ENCODE peak calls at places on chromosomes 12 and 14, in six cellular contexts. One of them, this sample, is unnamed.
A peak's percentile ranks its signal among the peaks of the same experiment; 100 is the strongest.

GRCh38 chr12:65962921-65963883 is 138.9 kb downstream of the HMGA2 start:
- DNase-seq in HCT116: peak; percentile 57
- DNase-seq in hepatocyte: peak; percentile 14
- DNase-seq in OCI-LY7: peak; percentile 6
- DNase-seq in GM23338: peak; percentile 84
- DNase-seq in neural progenitor cell: peak; percentile 45
- DNase-seq in this sample: peak; percentile 15

GRCh38 chr12:99996095-99996494 is 11.4 kb upstream of the ANKS1B start:
- DNase-seq in neural progenitor cell: no peak
- DNase-seq in OCI-LY7: no peak
- DNase-seq in HCT116: no peak
- DNase-seq in hepatocyte: no peak
- DNase-seq in GM23338: no peak
- DNase-seq in this sample: no peak

GRCh38 chr12:3458041-3458440 is 33.0 kb upstream of the PRMT8 start:
- DNase-seq in neural progenitor cell: no peak
- DNase-seq in OCI-LY7: no peak
- DNase-seq in GM23338: no peak
- DNase-seq in hepatocyte: no peak
- DNase-seq in HCT116: peak; percentile 50
- DNase-seq in this sample: no peak

GRCh38 chr14:73142216-73142615 is 5.9 kb downstream of the PSEN1 start:
- DNase-seq in GM23338: no peak
- DNase-seq in HCT116: no peak
- DNase-seq in OCI-LY7: no peak
- DNase-seq in hepatocyte: no peak
- DNase-seq in neural progenitor cell: no peak
- DNase-seq in this sample: peak; percentile 70

GRCh38 chr14:105526781-105527380 is 498 bp downstream of the TMEM121 start:
- DNase-seq in hepatocyte: peak; percentile 9
- DNase-seq in OCI-LY7: no peak
- DNase-seq in neural progenitor cell: peak; percentile 22
- DNase-seq in GM23338: peak; percentile 37
- DNase-seq in HCT116: no peak
- DNase-seq in this sample: no peak

GRCh38 chr14:101600891-101601602 is 39.8 kb downstream of the DIO3 start:
- DNase-seq in HCT116: no peak
- DNase-seq in OCI-LY7: no peak
- DNase-seq in GM23338: no peak
- DNase-seq in neural progenitor cell: no peak
- DNase-seq in hepatocyte: no peak
- DNase-seq in this sample: no peak

GRCh38 chr12:48795550-48796455 is 6.9 kb upstream of the ADCY6 start:
- DNase-seq in HCT116: peak; percentile 77
- DNase-seq in GM23338: peak; percentile 94
- DNase-seq in hepatocyte: peak; percentile 85
- DNase-seq in OCI-LY7: peak; percentile 55
- DNase-seq in neural progenitor cell: peak; percentile 84
- DNase-seq in this sample: peak; percentile 59

GRCh38 chr12:14417717-14418116 is 52.2 kb downstream of the ATF7IP start:
- DNase-seq in GM23338: peak; percentile 96
- DNase-seq in neural progenitor cell: peak; percentile 88
- DNase-seq in hepatocyte: peak; percentile 71
- DNase-seq in HCT116: no peak
- DNase-seq in OCI-LY7: peak; percentile 47
- DNase-seq in this sample: peak; percentile 21

GRCh38 chr14:101909371-101910096 is 54.8 kb upstream of the DYNC1H1 start:
- DNase-seq in OCI-LY7: no peak
- DNase-seq in hepatocyte: no peak
- DNase-seq in neural progenitor cell: no peak
- DNase-seq in GM23338: no peak
- DNase-seq in HCT116: no peak
- DNase-seq in this sample: no peak

GRCh38 chr12:96143392-96143791 is 50.8 kb upstream of the ELK3 start:
- DNase-seq in OCI-LY7: peak; percentile 6
- DNase-seq in hepatocyte: no peak
- DNase-seq in GM23338: peak; percentile 26
- DNase-seq in neural progenitor cell: no peak
- DNase-seq in HCT116: no peak
- DNase-seq in this sample: no peak

GRCh38 chr14:53412819-53413664 is 259.9 kb upstream of the DDHD1 start:
- DNase-seq in OCI-LY7: peak; percentile 8
- DNase-seq in hepatocyte: no peak
- DNase-seq in HCT116: no peak
- DNase-seq in neural progenitor cell: peak; percentile 49
- DNase-seq in GM23338: peak; percentile 49
- DNase-seq in this sample: no peak

GRCh38 chr12:34033628-34034296 is 11.5 kb downstream of the ALG10 start:
- DNase-seq in OCI-LY7: peak; percentile 51
- DNase-seq in neural progenitor cell: peak; percentile 27
- DNase-seq in GM23338: peak; percentile 54
- DNase-seq in hepatocyte: peak; percentile 40
- DNase-seq in HCT116: peak; percentile 13
- DNase-seq in this sample: peak; percentile 46

GRCh38 chr14:46053221-46053620 is 598.4 kb downstream of the RPL10L start:
- DNase-seq in neural progenitor cell: no peak
- DNase-seq in HCT116: no peak
- DNase-seq in OCI-LY7: no peak
- DNase-seq in GM23338: no peak
- DNase-seq in hepatocyte: no peak
- DNase-seq in this sample: no peak

GRCh38 chr12:75974323-75975273 is 57.0 kb downstream of the PHLDA1 start:
- DNase-seq in GM23338: no peak
- DNase-seq in hepatocyte: no peak
- DNase-seq in OCI-LY7: peak; percentile 26
- DNase-seq in HCT116: no peak
- DNase-seq in neural progenitor cell: peak; percentile 64
- DNase-seq in this sample: no peak

GRCh38 chr12:25051583-25052190 is 102.8 kb upstream of the BCAT1 start:
- DNase-seq in neural progenitor cell: no peak
- DNase-seq in hepatocyte: no peak
- DNase-seq in OCI-LY7: peak; percentile 90
- DNase-seq in HCT116: no peak
- DNase-seq in GM23338: no peak
- DNase-seq in this sample: peak; percentile 63

GRCh38 chr12:52204095-52204930 is 12.5 kb upstream of the KRT80 start:
- DNase-seq in neural progenitor cell: no peak
- DNase-seq in OCI-LY7: no peak
- DNase-seq in GM23338: no peak
- DNase-seq in HCT116: no peak
- DNase-seq in hepatocyte: no peak
- DNase-seq in this sample: no peak

GRCh38 chr14:101441710-101442109 is 119.6 kb upstream of the DIO3 start:
- DNase-seq in neural progenitor cell: no peak
- DNase-seq in HCT116: no peak
- DNase-seq in OCI-LY7: no peak
- DNase-seq in GM23338: no peak
- DNase-seq in hepatocyte: no peak
- DNase-seq in this sample: no peak

GRCh38 chr14:88934231-88934898 is 109.9 kb downstream of the TTC8 start:
- DNase-seq in HCT116: no peak
- DNase-seq in OCI-LY7: no peak
- DNase-seq in hepatocyte: no peak
- DNase-seq in neural progenitor cell: no peak
- DNase-seq in GM23338: no peak
- DNase-seq in this sample: no peak

GRCh38 chr14:33943484-33943883 is 7.4 kb downstream of the EGLN3 start:
- DNase-seq in hepatocyte: no peak
- DNase-seq in OCI-LY7: no peak
- DNase-seq in neural progenitor cell: no peak
- DNase-seq in GM23338: no peak
- DNase-seq in HCT116: no peak
- DNase-seq in this sample: no peak

GRCh38 chr12:52004042-52004648 is 2.6 kb upstream of the TAMALIN start:
- DNase-seq in GM23338: peak; percentile 90
- DNase-seq in neural progenitor cell: peak; percentile 84
- DNase-seq in HCT116: no peak
- DNase-seq in OCI-LY7: no peak
- DNase-seq in hepatocyte: peak; percentile 68
- DNase-seq in this sample: no peak

GRCh38 chr12:115203661-115204060 is 519.7 kb upstream of the TBX3 start:
- DNase-seq in hepatocyte: no peak
- DNase-seq in GM23338: no peak
- DNase-seq in neural progenitor cell: no peak
- DNase-seq in OCI-LY7: no peak
- DNase-seq in HCT116: no peak
- DNase-seq in this sample: no peak

GRCh38 chr14:93430889-93431670 is at the start of gene UNC79:
- DNase-seq in hepatocyte: peak; percentile 76
- DNase-seq in HCT116: no peak
- DNase-seq in OCI-LY7: no peak
- DNase-seq in GM23338: peak; percentile 86
- DNase-seq in neural progenitor cell: peak; percentile 85
- DNase-seq in this sample: no peak

GRCh38 chr14:68664225-68664681 is 128.6 kb downstream of the ZFP36L1 start:
- DNase-seq in GM23338: no peak
- DNase-seq in HCT116: no peak
- DNase-seq in neural progenitor cell: no peak
- DNase-seq in OCI-LY7: no peak
- DNase-seq in hepatocyte: no peak
- DNase-seq in this sample: no peak
- TF ChIP-seq CTCF in GM23338: peak; percentile 38
- TF ChIP-seq CTCF in HCT116: no peak
- TF ChIP-seq CTCF in neural progenitor cell: no peak
- TF ChIP-seq CTCF in OCI-LY7: no peak
- TF ChIP-seq CTCF in hepatocyte: no peak
- TF ChIP-seq CTCF in this sample: no peak

GRCh38 chr14:98819132-98819866 is 452.7 kb downstream of the BCL11B start:
- DNase-seq in GM23338: peak; percentile 94
- DNase-seq in HCT116: no peak
- DNase-seq in hepatocyte: peak; percentile 17
- DNase-seq in neural progenitor cell: peak; percentile 30
- DNase-seq in OCI-LY7: no peak
- DNase-seq in this sample: no peak

GRCh38 chr14:98822917-98823316 is 449.1 kb downstream of the BCL11B start:
- DNase-seq in OCI-LY7: no peak
- DNase-seq in hepatocyte: no peak
- DNase-seq in neural progenitor cell: no peak
- DNase-seq in HCT116: no peak
- DNase-seq in GM23338: no peak
- DNase-seq in this sample: no peak

GRCh38 chr14:98816718-98817117 is 455.3 kb downstream of the BCL11B start:
- DNase-seq in neural progenitor cell: no peak
- DNase-seq in hepatocyte: no peak
- DNase-seq in GM23338: no peak
- DNase-seq in HCT116: no peak
- DNase-seq in OCI-LY7: no peak
- DNase-seq in this sample: no peak

GRCh38 chr14:98816195-98816594 is 455.8 kb downstream of the BCL11B start:
- DNase-seq in hepatocyte: no peak
- DNase-seq in neural progenitor cell: no peak
- DNase-seq in GM23338: no peak
- DNase-seq in HCT116: no peak
- DNase-seq in OCI-LY7: no peak
- DNase-seq in this sample: no peak

GRCh38 chr14:98819867-98820206 is 452.2 kb downstream of the BCL11B start:
- DNase-seq in GM23338: peak; percentile 82
- DNase-seq in neural progenitor cell: no peak
- DNase-seq in HCT116: no peak
- DNase-seq in OCI-LY7: peak; percentile 7
- DNase-seq in hepatocyte: no peak
- DNase-seq in this sample: no peak
- TF ChIP-seq EZH2phosphoT487 in GM23338: no peak
- TF ChIP-seq EZH2phosphoT487 in neural progenitor cell: no peak
- TF ChIP-seq EZH2phosphoT487 in HCT116: no peak
- TF ChIP-seq EZH2phosphoT487 in OCI-LY7: no peak
- TF ChIP-seq EZH2phosphoT487 in hepatocyte: no peak
- TF ChIP-seq EZH2phosphoT487 in this sample: no peak

DNA sequence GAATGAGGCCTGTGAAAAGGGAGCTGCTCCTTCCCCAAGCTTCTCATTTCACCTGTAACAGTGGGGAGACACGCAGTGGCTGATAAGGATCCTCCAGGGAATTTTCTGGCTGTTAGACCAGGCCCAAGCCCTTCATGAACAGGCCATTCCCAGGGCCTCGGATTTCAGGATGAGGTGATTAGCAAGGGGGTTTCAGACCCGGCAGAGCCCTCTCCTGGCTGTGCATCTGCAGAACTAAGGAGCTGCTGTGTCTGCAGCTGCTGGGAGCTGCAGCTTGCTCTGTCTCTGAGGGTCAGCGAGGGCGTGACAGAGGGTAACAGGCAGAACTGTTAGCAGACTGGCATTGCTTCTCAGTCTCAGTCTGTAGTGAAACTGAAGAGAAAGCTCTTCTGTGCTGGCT is 110.4 kb downstream of the KCNA5 start:
- DNase-seq in GM23338: peak; percentile 74
- DNase-seq in neural progenitor cell: peak; percentile 74
- DNase-seq in OCI-LY7: no peak
- DNase-seq in hepatocyte: no peak
- DNase-seq in HCT116: no peak
- DNase-seq in this sample: no peak
- TF ChIP-seq CTCF in GM23338: peak; percentile 40
- TF ChIP-seq CTCF in neural progenitor cell: peak; percentile 32
- TF ChIP-seq CTCF in OCI-LY7: no peak
- TF ChIP-seq CTCF in hepatocyte: no peak
- TF ChIP-seq CTCF in HCT116: no peak
- TF ChIP-seq CTCF in this sample: no peak

GRCh38 chr12:1947081-1947480 is 28.6 kb upstream of the CACNA2D4 start:
- DNase-seq in neural progenitor cell: no peak
- DNase-seq in HCT116: no peak
- DNase-seq in OCI-LY7: no peak
- DNase-seq in hepatocyte: no peak
- DNase-seq in GM23338: no peak
- DNase-seq in this sample: no peak

GRCh38 chr12:1948883-1949282 is 30.4 kb upstream of the CACNA2D4 start:
- DNase-seq in GM23338: no peak
- DNase-seq in hepatocyte: no peak
- DNase-seq in neural progenitor cell: no peak
- DNase-seq in OCI-LY7: no peak
- DNase-seq in HCT116: no peak
- DNase-seq in this sample: no peak

GRCh38 chr12:1946311-1946710 is 27.9 kb upstream of the CACNA2D4 start:
- DNase-seq in neural progenitor cell: no peak
- DNase-seq in GM23338: no peak
- DNase-seq in HCT116: no peak
- DNase-seq in OCI-LY7: no peak
- DNase-seq in hepatocyte: no peak
- DNase-seq in this sample: no peak

DNA sequence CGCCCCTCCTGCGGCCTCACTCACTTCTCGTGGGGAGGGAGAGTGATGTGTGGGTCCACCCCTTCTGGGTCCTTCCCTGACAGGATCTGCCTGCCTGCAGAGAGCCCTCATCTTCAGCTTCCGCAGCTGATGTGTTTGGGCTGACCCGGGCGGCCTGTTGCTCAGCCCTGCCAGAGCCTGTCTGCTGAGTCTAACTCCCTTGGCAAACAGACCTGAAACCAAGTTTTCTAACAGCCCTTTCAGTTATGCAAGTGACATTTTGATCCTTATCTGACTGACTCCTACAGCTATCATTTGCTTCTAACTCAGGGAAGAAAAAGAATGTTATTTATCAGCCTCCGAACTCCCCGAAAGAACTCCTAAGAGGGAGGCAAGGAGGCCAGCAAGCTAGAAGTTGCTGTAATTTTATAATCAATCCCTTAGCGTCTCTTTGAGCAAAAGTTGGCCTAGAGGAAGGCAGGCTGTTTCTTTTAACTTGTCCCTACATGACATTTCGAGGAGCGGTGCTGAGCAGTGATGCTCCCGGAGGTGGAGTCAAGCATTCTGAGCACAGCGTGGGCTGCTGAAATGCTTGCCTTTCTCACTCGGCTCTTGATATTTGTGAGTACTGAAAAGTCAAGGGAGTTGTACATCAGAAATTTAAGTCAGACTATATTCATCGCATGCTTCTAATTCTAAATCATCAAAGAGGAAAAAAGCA is 31.5 kb upstream of the CACNA2D4 start:
- DNase-seq in OCI-LY7: no peak
- DNase-seq in neural progenitor cell: no peak
- DNase-seq in GM23338: no peak
- DNase-seq in HCT116: no peak
- DNase-seq in hepatocyte: no peak
- DNase-seq in this sample: no peak
- TF ChIP-seq EZH2phosphoT487 in OCI-LY7: no peak
- TF ChIP-seq EZH2phosphoT487 in neural progenitor cell: no peak
- TF ChIP-seq EZH2phosphoT487 in GM23338: no peak
- TF ChIP-seq EZH2phosphoT487 in HCT116: no peak
- TF ChIP-seq EZH2phosphoT487 in hepatocyte: no peak
- TF ChIP-seq EZH2phosphoT487 in this sample: no peak

This sample was measured in MM.1S.